ENCODE peak calls at places on chromosomes 12 and 14, in six cellular contexts. E, R, P, A, L and K are unnamed samples.
A peak's percentile ranks its signal among the peaks of the same experiment; 100 is the strongest.

GRCh38 chr12:7190268-7191055 is 976 bp downstream of the PEX5 start:
- DNase-seq in E (peak; percentile 27), R (peak; percentile 31), P (peak; percentile 2), A (no peak), L (peak; percentile 17), K (no peak)

GRCh38 chr12:112107728-112108447 is 695 bp downstream of the NAA25 start:
- DNase-seq in E (peak; percentile 33), R (no peak), P (peak; percentile 63), A (no peak), L (no peak), K (no peak)

GRCh38 chr12:71090971-71091370 is 66.8 kb downstream of the TSPAN8 start:
- DNase-seq in E (no peak), R (no peak), P (no peak), A (no peak), L (peak; percentile 8), K (no peak)

GRCh38 chr12:58774731-58775130 is 145.6 kb downstream of the LRIG3 start:
- DNase-seq in E (no peak), R (no peak), P (no peak), A (no peak), L (no peak), K (no peak)

GRCh38 chr12:25058619-25059018 is 109.7 kb upstream of the BCAT1 start:
- DNase-seq in E (no peak), R (no peak), P (no peak), A (no peak), L (no peak), K (no peak)

GRCh38 chr12:111886662-111887545 is 44.9 kb downstream of the MAPKAPK5 start:
- DNase-seq in E (no peak), R (no peak), P (no peak), A (no peak), L (no peak), K (no peak)

GRCh38 chr14:83071888-83072501 is 1538.3 kb upstream of the SEL1L start:
- DNase-seq in E (no peak), R (no peak), P (peak; percentile 79), A (no peak), L (peak; percentile 8), K (no peak)

GRCh38 chr12:25718081-25718731 is 165.1 kb upstream of the LMNTD1 start:
- DNase-seq in E (no peak), R (no peak), P (peak; percentile 5), A (no peak), L (no peak), K (no peak)

GRCh38 chr12:124919646-124920352 is 5.3 kb upstream of the UBC start:
- DNase-seq in E (no peak), R (no peak), P (no peak), A (no peak), L (peak; percentile 49), K (peak; percentile 72)

GRCh38 chr12:26369588-26369987 is 174.2 kb downstream of the SSPN start:
- DNase-seq in E (no peak), R (no peak), P (peak; percentile 41), A (peak; percentile 35), L (peak; percentile 99), K (no peak)

GRCh38 chr14:34090451-34090850 is 139.6 kb upstream of the EGLN3 start:
- DNase-seq in E (no peak), R (no peak), P (no peak), A (no peak), L (no peak), K (no peak)

GRCh38 chr12:103755425-103755824 is 85.6 kb downstream of the NT5DC3 start:
- DNase-seq in E (no peak), R (no peak), P (no peak), A (no peak), L (no peak), K (no peak)

GRCh38 chr14:68888025-68888850 is 90.9 kb downstream of the ACTN1 start:
- DNase-seq in E (no peak), R (no peak), P (no peak), A (no peak), L (peak; percentile 58), K (no peak)

GRCh38 chr12:11685261-11685660 is 35.8 kb downstream of the ETV6 start:
- DNase-seq in E (no peak), R (no peak), P (no peak), A (no peak), L (no peak), K (no peak)

GRCh38 chr14:61479746-61480502 is 158.5 kb downstream of the PRKCH start:
- DNase-seq in E (no peak), R (no peak), P (no peak), A (no peak), L (peak; percentile 87), K (no peak)

GRCh38 chr12:79844693-79845092 is 90.2 kb downstream of the PPP1R12A start:
- DNase-seq in E (no peak), R (no peak), P (no peak), A (peak; percentile 8), L (peak; percentile 67), K (no peak)

GRCh38 chr12:16198884-16199283 is 78.6 kb downstream of the SLC15A5 start:
- DNase-seq in E (no peak), R (no peak), P (no peak), A (no peak), L (no peak), K (no peak)

DNA sequence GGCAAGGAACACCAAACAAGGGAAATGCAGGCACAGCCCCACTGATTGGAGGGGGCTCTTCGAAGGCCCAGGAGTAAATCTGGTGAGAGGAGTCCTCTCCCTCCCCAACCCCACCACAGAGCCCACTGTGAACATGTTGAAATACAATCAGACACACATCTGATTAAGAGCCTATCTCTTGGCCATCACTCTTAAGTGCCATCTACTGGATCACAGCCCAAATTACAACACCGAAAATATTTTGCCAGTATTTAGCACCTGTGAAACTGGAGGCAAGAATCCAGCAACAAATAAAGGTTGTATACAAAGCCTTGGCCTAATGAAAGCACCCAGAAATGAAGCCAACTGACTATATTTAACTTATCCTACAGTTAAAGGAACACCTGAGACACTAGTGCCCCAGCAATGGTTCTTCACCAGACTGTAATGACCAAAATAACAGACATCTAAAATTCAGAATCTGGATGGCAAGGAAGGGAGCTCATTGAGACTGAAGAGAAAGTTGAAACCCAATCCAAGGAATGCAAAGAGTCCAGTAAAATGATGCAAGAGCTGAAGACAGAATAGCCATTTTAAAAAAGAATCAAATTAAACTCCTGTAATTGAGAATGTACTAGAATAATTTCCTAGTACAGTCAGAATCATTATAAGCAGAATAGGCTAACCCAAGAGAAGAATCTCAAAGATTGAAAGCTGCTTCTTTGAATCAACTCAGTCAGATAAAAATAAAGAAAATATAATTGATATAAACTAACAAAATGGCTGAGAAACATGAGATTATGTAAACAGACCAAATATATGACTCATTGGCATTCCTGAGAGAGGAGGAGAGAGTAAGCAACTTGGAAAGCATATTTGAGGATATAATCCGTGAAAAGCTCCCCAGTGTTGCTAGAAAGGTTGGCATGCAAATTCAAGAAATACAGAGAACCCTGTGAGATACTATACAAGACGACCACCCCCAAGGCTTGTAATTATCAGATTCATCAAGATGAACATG is 1117.0 kb downstream of the FLRT2 start:
- DNase-seq in E (no peak), R (no peak), P (peak; percentile 23), A (no peak), L (peak; percentile 7), K (no peak)
- TF ChIP-seq CTCF in E (no peak), R (no peak), P (peak; percentile 35), A (peak; percentile 19), L (peak; percentile 36), K (no peak)

GRCh38 chr14:24834951-24835350 is 201.0 kb upstream of the GZMB start:
- DNase-seq in E (no peak), R (no peak), P (no peak), A (no peak), L (no peak), K (no peak)

GRCh38 chr14:24828486-24828885 is 194.5 kb upstream of the GZMB start:
- DNase-seq in E (no peak), R (no peak), P (no peak), A (no peak), L (no peak), K (no peak)

GRCh38 chr14:24833385-24833784 is 199.4 kb upstream of the GZMB start:
- DNase-seq in E (no peak), R (no peak), P (no peak), A (no peak), L (no peak), K (no peak)

GRCh38 chr14:24829862-24830261 is 195.9 kb upstream of the GZMB start:
- DNase-seq in E (no peak), R (no peak), P (no peak), A (no peak), L (no peak), K (no peak)

GRCh38 chr14:24831677-24832076 is 197.7 kb upstream of the GZMB start:
- DNase-seq in E (no peak), R (no peak), P (no peak), A (no peak), L (no peak), K (no peak)
- TF ChIP-seq CTCF in E (no peak), R (no peak), P (no peak), A (no peak), L (no peak), K (no peak)

DNA sequence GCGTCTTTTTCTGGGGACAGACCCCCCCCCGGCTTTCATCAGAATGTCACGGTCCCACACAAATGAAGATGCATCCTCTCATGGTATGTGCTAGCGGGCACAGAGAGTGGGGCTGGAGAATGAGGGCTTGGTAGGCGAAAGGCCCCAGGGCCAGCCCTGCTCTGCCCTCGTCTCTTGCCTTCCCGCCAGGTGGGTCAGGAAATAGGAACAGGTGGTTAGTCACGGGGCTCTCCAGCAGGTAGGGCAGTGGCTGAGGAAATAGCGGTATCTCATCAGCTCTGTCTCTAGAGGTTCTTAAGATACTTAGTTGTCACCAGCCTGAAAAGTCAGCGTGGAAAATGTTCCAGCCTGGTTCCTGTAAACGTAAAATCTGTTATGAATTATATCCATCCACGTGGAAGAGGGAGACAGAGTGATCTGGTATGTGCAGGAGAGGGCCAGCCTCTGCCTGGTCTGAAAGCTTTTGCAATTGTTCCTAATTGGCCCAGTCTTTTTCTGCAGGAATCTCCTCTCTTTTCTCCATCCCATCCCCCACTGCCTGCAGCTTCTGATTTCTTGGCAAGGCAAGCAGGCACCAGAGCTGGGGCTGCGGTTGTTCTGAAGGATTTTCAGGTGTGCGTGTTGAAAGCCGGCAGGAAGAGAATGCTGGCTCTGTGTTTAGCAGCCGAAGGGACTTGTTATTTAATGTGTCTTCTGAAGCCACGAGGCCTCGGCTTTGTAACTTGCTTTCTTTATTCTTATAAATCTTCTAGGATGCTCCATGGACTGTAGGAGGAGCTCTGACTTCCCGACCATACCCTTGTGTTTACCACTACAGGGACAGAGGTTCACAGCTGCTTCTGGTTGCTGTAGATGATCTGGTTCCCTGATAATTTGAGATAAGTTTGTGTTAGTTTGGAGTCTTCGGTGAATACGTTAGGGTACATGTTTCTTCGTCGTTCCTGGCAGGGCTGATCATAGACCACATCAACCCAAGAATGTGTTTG is 131.1 kb downstream of the CACNA1C start:
- DNase-seq in E (no peak), R (no peak), P (peak; percentile 48), A (peak; percentile 75), L (peak; percentile 4), K (no peak)
- TF ChIP-seq CTCF in E (peak; percentile 32), R (peak; percentile 10), P (peak; percentile 52), A (peak; percentile 52), L (no peak), K (no peak)

GRCh38 chr14:72776701-72777255 is 117.1 kb downstream of the DPF3 start:
- DNase-seq in E (no peak), R (no peak), P (no peak), A (no peak), L (no peak), K (no peak)

GRCh38 chr14:72774894-72775620 is 118.8 kb downstream of the DPF3 start:
- DNase-seq in E (no peak), R (no peak), P (no peak), A (no peak), L (no peak), K (no peak)

GRCh38 chr14:72775923-72776554 is 117.9 kb downstream of the DPF3 start:
- DNase-seq in E (no peak), R (no peak), P (no peak), A (no peak), L (no peak), K (no peak)

GRCh38 chr14:72771561-72771960 is 122.3 kb downstream of the DPF3 start:
- DNase-seq in E (no peak), R (no peak), P (no peak), A (no peak), L (no peak), K (no peak)

GRCh38 chr14:72774141-72774540 is 119.8 kb downstream of the DPF3 start:
- DNase-seq in E (no peak), R (no peak), P (no peak), A (no peak), L (no peak), K (no peak)
- TF ChIP-seq CTCF in E (no peak), R (no peak), P (no peak), A (no peak), L (no peak), K (no peak)